ENCODE peak calls at places on chromosomes 5 and 9, in eight cellular contexts. I is fibroblast of the aortic adventitia; C is CD8-positive, alpha-beta T cell; S is uterus; W is sigmoid colon; P is A549; X is fibroblast of lung; E is HL-60. A is an unnamed sample.

GRCh38 chr5:59503223-59503622 is 390.3 kb downstream of the PDE4D start:
- DNase-seq in I (no peak), C (no peak), S (no peak), W (no peak), P (peak; percentile 36), X (no peak), E (no peak), A (no peak)

GRCh38 chr9:19471737-19472648 is 63.2 kb downstream of the ACER2 start:
- DNase-seq in I (peak; percentile 57), C (peak; percentile 37), S (peak; percentile 40), W (peak; percentile 77), P (peak; percentile 79), X (peak; percentile 43), E (no peak), A (peak; percentile 67)

GRCh38 chr5:58187473-58188286 is 272.2 kb downstream of the PLK2 start:
- DNase-seq in I (no peak), C (no peak), S (no peak), W (no peak), P (no peak), X (no peak), E (no peak), A (no peak)

GRCh38 chr9:89639367-89639795 is 34.6 kb downstream of the GADD45G start:
- DNase-seq in I (peak; percentile 6), C (no peak), S (peak; percentile 89), W (peak; percentile 93), P (no peak), X (no peak), E (no peak), A (peak; percentile 96)

GRCh38 chr9:72362118-72362531 is 2.9 kb downstream of the ZFAND5 start:
- DNase-seq in I (peak; percentile 60), C (no peak), S (no peak), W (no peak), P (no peak), X (peak; percentile 31), E (no peak), A (no peak)

GRCh38 chr5:102713682-102714231 is 41.3 kb upstream of the PAM start:
- DNase-seq in I (no peak), C (no peak), S (no peak), W (no peak), P (no peak), X (no peak), E (no peak), A (no peak)

GRCh38 chr9:116355153-116355827 is 201.7 kb downstream of the PAPPA start:
- DNase-seq in I (peak; percentile 97), C (no peak), S (peak; percentile 39), W (no peak), P (no peak), X (peak; percentile 66), E (no peak), A (no peak)

GRCh38 chr5:88942967-88943291 is 59.9 kb upstream of the MEF2C start:
- DNase-seq in I (no peak), C (no peak), S (no peak), W (no peak), P (no peak), X (no peak), E (no peak), A (no peak)

GRCh38 chr9:89592201-89592815 is 12.5 kb upstream of the GADD45G start:
- DNase-seq in I (no peak), C (no peak), S (no peak), W (no peak), P (no peak), X (no peak), E (no peak), A (no peak)

GRCh38 chr5:126587551-126588390 is 7.2 kb downstream of the ALDH7A1 start:
- DNase-seq in I (no peak), C (no peak), S (no peak), W (no peak), P (no peak), X (no peak), E (no peak), A (no peak)

GRCh38 chr9:128419061-128419925 is 1.4 kb upstream of the CERCAM start:
- DNase-seq in I (peak; percentile 52), C (no peak), S (peak; percentile 21), W (no peak), P (no peak), X (peak; percentile 26), E (no peak), A (no peak)

GRCh38 chr5:8081179-8081578 is 212.2 kb downstream of the MTRR start:
- DNase-seq in I (no peak), C (no peak), S (no peak), W (no peak), P (no peak), X (no peak), E (no peak), A (no peak)

GRCh38 chr9:4306066-4306787 is 6.4 kb upstream of the GLIS3 start:
- DNase-seq in I (peak; percentile 74), C (no peak), S (no peak), W (no peak), P (no peak), X (peak; percentile 78), E (no peak), A (no peak)

GRCh38 chr5:56369333-56369947 is 136.3 kb upstream of the ANKRD55 start:
- DNase-seq in I (peak; percentile 50), C (no peak), S (no peak), W (no peak), P (no peak), X (no peak), E (no peak), A (no peak)

GRCh38 chr9:35882996-35883395 is 12.8 kb upstream of the OR13J1 start:
- DNase-seq in I (peak; percentile 72), C (no peak), S (no peak), W (no peak), P (no peak), X (peak; percentile 30), E (no peak), A (no peak)

GRCh38 chr9:105912868-105913516 is 218.7 kb downstream of the TMEM38B start:
- DNase-seq in I (no peak), C (no peak), S (no peak), W (no peak), P (peak; percentile 8), X (no peak), E (no peak), A (no peak)

GRCh38 chr9:91720746-91721705 is 229.0 kb downstream of the ROR2 start:
- DNase-seq in I (no peak), C (no peak), S (peak; percentile 85), W (no peak), P (no peak), X (no peak), E (peak; percentile 69), A (no peak)

GRCh38 chr5:125232779-125233230 is 486.4 kb upstream of the ZNF608 start:
- DNase-seq in I (peak; percentile 99), C (no peak), S (no peak), W (no peak), P (no peak), X (peak; percentile 93), E (no peak), A (no peak)

GRCh38 chr5:67173959-67174358 is 22.6 kb downstream of the CD180 start:
- DNase-seq in I (no peak), C (no peak), S (no peak), W (no peak), P (no peak), X (peak; percentile 49), E (no peak), A (no peak)

GRCh38 chr5:74254257-74254656 is 386.3 kb downstream of the ENC1 start:
- DNase-seq in I (no peak), C (no peak), S (no peak), W (no peak), P (no peak), X (no peak), E (no peak), A (no peak)
- H3K4me3 ChIP-seq in I (no peak overlapping the region), C (no peak overlapping the region), S (no peak overlapping the region), W (no peak overlapping the region), P (no peak overlapping the region), X (no peak overlapping the region), E (no peak overlapping the region), A (no peak overlapping the region)

DNA sequence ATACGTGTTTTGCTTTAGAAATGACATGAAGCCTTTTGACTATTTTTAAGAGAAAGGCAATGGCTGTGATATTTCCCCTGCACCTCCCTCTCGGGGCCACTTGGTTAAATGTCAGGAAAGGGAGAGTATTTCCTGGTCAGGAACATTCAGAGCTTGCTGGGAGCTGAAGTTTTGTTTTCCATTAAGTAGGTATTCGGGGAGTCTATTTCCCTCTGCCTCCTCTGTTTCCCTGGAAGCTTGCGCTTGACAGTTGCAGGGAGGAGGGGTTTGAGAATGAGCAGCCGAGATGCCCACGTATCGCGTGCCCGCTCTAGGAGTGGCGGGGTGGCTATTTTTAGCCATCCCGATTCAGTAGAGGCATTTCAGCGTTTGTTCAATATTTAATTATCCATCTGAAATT is 6.7 kb downstream of the DAB2IP start:
- DNase-seq in I (no peak), C (no peak), S (no peak), W (no peak), P (no peak), X (no peak), E (no peak), A (no peak)
- TF ChIP-seq CTCF in I (peak; percentile 9), C (no peak), S (no peak), W (no peak), P (no peak), X (no peak), E (no peak), A (peak; percentile 25)

DNA sequence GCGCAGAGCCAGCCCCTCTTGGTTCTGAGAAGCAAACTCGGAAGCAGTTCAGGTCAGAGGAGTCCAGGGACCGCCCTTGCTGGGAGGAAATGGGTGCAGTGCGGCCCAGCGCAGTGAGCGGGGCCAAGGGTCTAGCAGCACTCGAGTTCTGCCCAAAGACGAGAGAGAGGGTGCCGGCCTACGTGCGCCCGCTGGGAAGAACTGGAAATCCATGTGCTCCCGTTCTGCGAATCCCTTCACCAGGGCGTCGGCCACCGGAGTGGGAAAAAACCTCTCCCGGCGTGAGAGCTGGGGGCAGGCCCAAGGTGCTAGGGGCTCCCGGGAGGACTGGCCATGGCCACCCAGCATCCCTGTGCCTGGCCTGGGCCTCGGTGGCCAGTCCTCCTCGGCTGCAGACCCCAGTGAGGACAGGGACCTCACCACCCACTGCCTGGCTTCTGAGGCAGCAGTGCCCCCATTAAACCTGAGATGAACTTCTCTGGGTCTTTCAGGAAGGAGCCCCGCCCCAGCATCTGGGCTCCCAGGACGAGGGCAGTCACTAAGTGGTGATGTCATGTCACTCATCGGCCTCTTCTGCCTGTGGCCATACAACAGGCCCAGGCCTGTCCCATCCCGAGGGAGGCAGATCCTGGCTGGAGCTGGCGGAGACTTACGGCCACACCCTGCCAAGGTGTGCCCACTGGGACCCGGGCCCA is 10.6 kb downstream of the TMEM250 start:
- DNase-seq in I (no peak), C (no peak), S (peak; percentile 19), W (no peak), P (no peak), X (no peak), E (no peak), A (no peak)
- H3K4me3 ChIP-seq in I (no peak overlapping the region), C (peak overlapping the region; percentile 65), S (no peak overlapping the region), W (no peak overlapping the region), P (no peak overlapping the region), X (no peak overlapping the region), E (no peak overlapping the region), A (no peak overlapping the region)

GRCh38 chr5:134227259-134227658 is 1.4 kb upstream of the PPP2CA start:
- DNase-seq in I (peak; percentile 53), C (no peak), S (peak; percentile 38), W (peak; percentile 69), P (no peak), X (peak; percentile 23), E (no peak), A (no peak)
- TF ChIP-seq CTCF in I (peak; percentile 26), C (no peak), S (no peak), W (no peak), P (no peak), X (no peak), E (no peak), A (no peak)

A was measured in tibial artery.